ENCODE peak calls at places on chromosomes 13 and 19, in ten cellular contexts. A is tibial artery; D is frontal cortex; H is activated naive CD8-positive, alpha-beta T cell treated with anti-CD3 and anti-CD28 coated beads, Interleukin-2, amount 10 ng/mL, durations not matched to agents 7 days and 5 days; I is heart right ventricle; S is NCI-H1092 treated with DMSO at 0.1 percent for 48 hours; O is HFFc6; T is occipital lobe; E is activated naive CD4-positive, alpha-beta T cell treated with anti-CD3 and anti-CD28 coated beads, Interleukin-2, amount 50 U/mL, for 16 hours; X is CD4-positive, alpha-beta memory T cell. Q is an unnamed sample.

GRCh38 chr13:93767231-93767916 is 540.8 kb downstream of the GPC6 start:
- DNase-seq in O (no peak), D (no peak), H (no peak), X (no peak), A (no peak), E (no peak), S (no peak), I (no peak), T (no peak), Q (no peak)

GRCh38 chr13:111215081-111216047 is 100.3 kb downstream of the ARHGEF7 start:
- DNase-seq in O (no peak), D (no peak), H (no peak), E (no peak), T (no peak), I (no peak), A (no peak), S (peak), X (no peak), Q (no peak)

GRCh38 chr19:18677156-18677555 is 6.3 kb upstream of the CRTC1 start:
- DNase-seq in T (no peak), A (no peak), D (no peak), O (no peak), H (no peak), X (no peak), I (no peak), S (no peak), E (no peak), Q (no peak)

GRCh38 chr13:34756572-34756971 is 185.5 kb upstream of the NBEA start:
- DNase-seq in X (no peak), E (no peak), H (no peak), S (no peak), I (no peak), A (no peak), T (no peak), D (no peak), O (no peak), Q (no peak)

GRCh38 chr19:5292453-5292842 is 48.2 kb downstream of the PTPRS start:
- DNase-seq in E (peak), H (no peak), O (no peak), A (peak), S (no peak), D (peak), I (peak), T (no peak), X (no peak), Q (no peak)

GRCh38 chr19:4507804-4508203 is 10.5 kb downstream of the PLIN4 start:
- DNase-seq in E (no peak), O (no peak), H (no peak), T (no peak), S (no peak), A (no peak), I (no peak), D (no peak), X (no peak), Q (no peak)

GRCh38 chr19:6216996-6217751 is 62.6 kb downstream of the MLLT1 start:
- DNase-seq in I (peak), A (peak), E (no peak), T (no peak), X (no peak), H (no peak), S (no peak), O (no peak), D (peak), Q (no peak)

GRCh38 chr19:41696402-41697197 is 8.5 kb upstream of the CEACAM7 start:
- DNase-seq in A (peak), S (no peak), O (no peak), H (peak), E (no peak), D (no peak), T (no peak), I (no peak), X (no peak), Q (no peak)

GRCh38 chr19:45097776-45098520 is 5.0 kb downstream of the PPP1R37 start:
- DNase-seq in S (no peak), T (peak), D (no peak), I (no peak), E (no peak), O (peak), X (no peak), A (no peak), H (no peak), Q (peak)

GRCh38 chr13:52383362-52383761 is 22.6 kb downstream of the THSD1 start:
- DNase-seq in A (no peak), I (no peak), X (no peak), O (no peak), H (no peak), E (no peak), D (no peak), S (no peak), T (no peak), Q (no peak)

GRCh38 chr19:38399537-38399936 is 3.4 kb upstream of the FAM98C start:
- DNase-seq in D (no peak), A (no peak), H (no peak), I (no peak), X (no peak), O (no peak), S (no peak), E (no peak), T (no peak), Q (no peak)

GRCh38 chr13:99828114-99828513 is 143.5 kb downstream of the ZIC5 start:
- DNase-seq in I (no peak), O (no peak), H (no peak), T (no peak), D (no peak), X (no peak), S (no peak), A (no peak), E (no peak), Q (no peak)

GRCh38 chr19:29966594-29967249 is 24.7 kb downstream of the URI1 start:
- DNase-seq in S (no peak), X (peak), A (no peak), T (no peak), D (no peak), E (no peak), O (peak), I (no peak), H (no peak), Q (peak)

GRCh38 chr13:23683084-23683483 is 112.9 kb downstream of the TNFRSF19 start:
- DNase-seq in O (no peak), I (no peak), X (no peak), H (no peak), E (no peak), S (no peak), A (no peak), T (no peak), D (no peak), Q (no peak)

GRCh38 chr19:8821748-8822241 is 10.3 kb downstream of the ZNF558 start:
- DNase-seq in O (no peak), I (no peak), E (no peak), A (no peak), T (no peak), S (no peak), X (no peak), D (no peak), H (no peak), Q (no peak)

GRCh38 chr13:51451134-51451466 is 1.7 kb downstream of the INTS6 start:
- DNase-seq in O (no peak), D (no peak), S (no peak), H (no peak), T (no peak), I (no peak), A (no peak), E (no peak), X (no peak), Q (no peak)

GRCh38 chr19:14511245-14511625 is 7.0 kb downstream of the DNAJB1 start:
- DNase-seq in A (no peak), I (no peak), E (no peak), O (no peak), S (no peak), H (no peak), D (no peak), T (no peak), X (no peak), Q (no peak)

GRCh38 chr19:39568604-39569003 is 28.6 kb upstream of the EID2 start:
- DNase-seq in D (no peak), A (no peak), X (no peak), T (no peak), E (no peak), O (no peak), I (no peak), H (no peak), S (no peak), Q (peak)

GRCh38 chr19:44582581-44583265 is 30.6 kb upstream of the IGSF23 start:
- DNase-seq in X (no peak), T (no peak), O (peak), H (no peak), I (peak), D (no peak), A (no peak), S (no peak), E (peak), Q (no peak)

GRCh38 chr19:35915508-35915907 is 7.4 kb upstream of the TYROBP start:
- DNase-seq in I (no peak), H (no peak), D (no peak), X (no peak), O (no peak), T (no peak), S (no peak), A (no peak), E (no peak), Q (no peak)

GRCh38 chr13:114119196-114119595 is 13.2 kb downstream of the RASA3 start:
- DNase-seq in H (no peak), X (no peak), S (no peak), T (no peak), I (no peak), E (no peak), A (no peak), D (no peak), O (peak), Q (peak)

GRCh38 chr13:113207890-113208423 is 512 bp downstream of the PCID2 start:
- DNase-seq in A (peak), S (peak), O (peak), D (no peak), H (no peak), X (no peak), E (no peak), I (peak), T (no peak), Q (peak)

GRCh38 chr19:45424191-45425058 is 708 bp upstream of the ERCC1 start:
- DNase-seq in S (peak), T (peak), X (no peak), O (peak), H (peak), E (no peak), A (peak), I (peak), D (no peak), Q (peak)

GRCh38 chr13:49740870-49741269 is 49.6 kb upstream of the EBPL start:
- DNase-seq in X (no peak), O (no peak), E (no peak), D (no peak), H (no peak), A (no peak), I (no peak), T (no peak), S (no peak), Q (no peak)

GRCh38 chr13:92362717-92363116 is 863.9 kb upstream of the GPC6 start:
- DNase-seq in H (no peak), S (peak), X (no peak), D (no peak), O (no peak), A (no peak), I (no peak), T (no peak), E (no peak), Q (no peak)

GRCh38 chr19:19067276-19068072 is 3.7 kb downstream of the SLC25A42 start:
- DNase-seq in I (no peak), X (no peak), O (no peak), S (no peak), A (no peak), T (no peak), D (no peak), H (no peak), E (no peak), Q (no peak)

GRCh38 chr13:36776175-36776574 is 42.8 kb upstream of the RFXAP start:
- DNase-seq in E (no peak), D (no peak), S (no peak), T (no peak), H (no peak), O (no peak), X (no peak), I (no peak), A (no peak), Q (no peak)

GRCh38 chr19:12065100-12065538 is 588 bp downstream of the ZNF844 start:
- DNase-seq in I (no peak), O (peak), T (no peak), X (no peak), A (peak), E (peak), S (peak), H (no peak), D (peak), Q (peak)

GRCh38 chr13:45851171-45851889 is at the start of gene SIAH3:
- DNase-seq in H (peak), X (peak), A (no peak), O (no peak), T (peak), S (peak), D (no peak), I (no peak), E (peak), Q (no peak)

GRCh38 chr19:39264306-39265290 is 3.6 kb upstream of the IFNL2 start:
- DNase-seq in A (no peak), X (no peak), E (no peak), I (no peak), O (no peak), H (no peak), S (no peak), T (no peak), D (no peak), Q (no peak)

GRCh38 chr13:99299545-99300341 is 7.5 kb downstream of the GPR183 start:
- DNase-seq in S (no peak), H (no peak), X (no peak), A (no peak), I (no peak), D (no peak), E (no peak), O (no peak), T (no peak), Q (no peak)